ENCODE peak calls at places on chromosomes 7 and 10, in seven cellular contexts. V, P, M, U, O, A and Z are unnamed samples.

GRCh38 chr10:133242611-133243356 is 5.1 kb downstream of the VENTX start:
- DNase-seq in U (peak; percentile 56), V (no peak), O (no peak), M (no peak), P (no peak), A (no peak), Z (no peak)

GRCh38 chr10:35331894-35332640 is 4.2 kb upstream of the CCNY start:
- DNase-seq in U (peak; percentile 97), O (no peak), A (peak; percentile 69), P (no peak), V (no peak), M (peak; percentile 98), Z (no peak)

GRCh38 chr7:76292206-76292573 is 10.3 kb upstream of the HSPB1 start:
- DNase-seq in M (peak; percentile 71), O (no peak), A (peak; percentile 48), U (no peak), P (no peak), V (no peak), Z (no peak)

GRCh38 chr7:134741901-134742635 is 37.4 kb upstream of the CALD1 start:
- DNase-seq in V (no peak), M (peak; percentile 70), P (no peak), U (peak; percentile 82), O (peak; percentile 98), A (peak; percentile 76), Z (peak; percentile 69)

GRCh38 chr10:133457100-133457841 is 3.5 kb downstream of the SCART1 start:
- DNase-seq in O (no peak), M (no peak), P (no peak), V (no peak), U (no peak), A (no peak), Z (no peak)

GRCh38 chr10:13983035-13983434 is 347.7 kb downstream of the FRMD4A start:
- DNase-seq in V (no peak), M (no peak), P (no peak), U (no peak), A (no peak), O (no peak), Z (no peak)

GRCh38 chr7:41792099-41792498 is 89.2 kb upstream of the INHBA start:
- DNase-seq in P (no peak), A (no peak), U (peak; percentile 41), V (no peak), O (no peak), M (no peak), Z (no peak)

GRCh38 chr10:72274730-72275350 is 1.1 kb downstream of the DDIT4 start:
- DNase-seq in V (peak; percentile 89), U (peak; percentile 59), M (peak; percentile 66), O (peak; percentile 65), A (no peak), P (no peak), Z (peak; percentile 75)

GRCh38 chr7:44222074-44222473 is 21.3 kb downstream of the YKT6 start:
- DNase-seq in U (no peak), V (no peak), O (no peak), M (no peak), P (no peak), A (no peak), Z (no peak)

GRCh38 chr7:12757443-12757842 is 70.0 kb downstream of the ARL4A start:
- DNase-seq in A (peak; percentile 39), M (peak; percentile 60), V (no peak), P (no peak), O (no peak), U (peak; percentile 91), Z (no peak)

GRCh38 chr10:80196270-80196949 is 8.9 kb downstream of the ANXA11 start:
- DNase-seq in M (no peak), A (no peak), U (peak; percentile 61), P (no peak), O (no peak), V (no peak), Z (no peak)

GRCh38 chr7:9822458-9823290 is 1151.0 kb upstream of the PHF14 start:
- DNase-seq in P (no peak), A (no peak), O (no peak), U (no peak), V (no peak), M (no peak), Z (no peak)

GRCh38 chr7:43531700-43532099 is 51.2 kb upstream of the STK17A start:
- DNase-seq in U (no peak), O (no peak), V (peak; percentile 26), M (no peak), P (no peak), A (no peak), Z (no peak)

GRCh38 chr10:84587789-84588188 is 259.4 kb downstream of the CCSER2 start:
- DNase-seq in M (no peak), P (no peak), A (no peak), U (no peak), O (peak; percentile 37), V (peak; percentile 35), Z (peak; percentile 51)

GRCh38 chr7:98617960-98618418 is 904 bp downstream of the NPTX2 start:
- DNase-seq in U (no peak), V (no peak), M (no peak), A (no peak), O (no peak), P (no peak), Z (no peak)

GRCh38 chr10:59508956-59509355 is 146.6 kb upstream of the FAM13C start:
- DNase-seq in M (no peak), A (no peak), P (no peak), O (no peak), V (no peak), U (no peak), Z (no peak)

GRCh38 chr7:47498229-47499056 is 83.5 kb downstream of the TNS3 start:
- DNase-seq in O (no peak), M (no peak), V (no peak), U (no peak), A (peak; percentile 98), P (no peak), Z (no peak)

GRCh38 chr7:20831451-20831850 is 44.8 kb upstream of the SP8 start:
- DNase-seq in O (peak; percentile 57), M (no peak), V (no peak), A (no peak), P (no peak), U (no peak), Z (no peak)

GRCh38 chr7:127057918-127058317 is 194.8 kb downstream of the GRM8 start:
- DNase-seq in M (no peak), V (no peak), A (no peak), P (no peak), O (no peak), U (no peak), Z (no peak)

GRCh38 chr10:77508076-77508475 is 129.5 kb downstream of the KCNMA1 start:
- DNase-seq in V (no peak), U (no peak), P (no peak), M (no peak), A (no peak), O (no peak), Z (no peak)
- H4K8ac ChIP-seq in V (no peak overlapping the region), U (no peak overlapping the region), P (no peak overlapping the region), M (no peak overlapping the region), A (no peak overlapping the region), O (no peak overlapping the region), Z (no peak overlapping the region)

GRCh38 chr10:341081-341740 is 206.0 kb downstream of the ZMYND11 start:
- DNase-seq in P (no peak), A (no peak), U (no peak), M (no peak), O (no peak), V (no peak), Z (no peak)
- H4K8ac ChIP-seq in P (no peak overlapping the region), A (no peak overlapping the region), U (no peak overlapping the region), M (no peak overlapping the region), O (no peak overlapping the region), V (no peak overlapping the region), Z (no peak overlapping the region)

GRCh38 chr7:153002164-153002563 is 242.6 kb downstream of the ACTR3B start:
- DNase-seq in V (no peak), A (no peak), U (no peak), O (no peak), P (no peak), M (no peak), Z (no peak)
- H4K8ac ChIP-seq in V (no peak overlapping the region), A (no peak overlapping the region), U (no peak overlapping the region), O (no peak overlapping the region), P (no peak overlapping the region), M (no peak overlapping the region), Z (no peak overlapping the region)

GRCh38 chr7:37656913-37657530 is 26.5 kb upstream of the GPR141 start:
- DNase-seq in V (no peak), P (no peak), M (no peak), U (no peak), A (no peak), O (peak; percentile 47), Z (no peak)

GRCh38 chr7:37663693-37664092 is 19.9 kb upstream of the GPR141 start:
- DNase-seq in M (no peak), V (no peak), O (no peak), A (no peak), P (no peak), U (no peak), Z (no peak)

GRCh38 chr7:37660614-37661013 is 23.0 kb upstream of the GPR141 start:
- DNase-seq in A (peak; percentile 31), M (no peak), U (no peak), V (no peak), P (no peak), O (no peak), Z (no peak)

GRCh38 chr7:37659971-37660370 is 23.6 kb upstream of the GPR141 start:
- DNase-seq in A (no peak), P (no peak), M (no peak), V (no peak), O (no peak), U (no peak), Z (no peak)

GRCh38 chr7:37657798-37658197 is 25.8 kb upstream of the GPR141 start:
- DNase-seq in P (no peak), U (no peak), A (no peak), V (no peak), M (no peak), O (peak; percentile 6), Z (no peak)
- H4K8ac ChIP-seq in P (no peak overlapping the region), U (no peak overlapping the region), A (no peak overlapping the region), V (no peak overlapping the region), M (no peak overlapping the region), O (no peak overlapping the region), Z (no peak overlapping the region)

GRCh38 chr7:123199869-123200268 is at the start of gene SLC13A1:
- DNase-seq in V (no peak), O (no peak), M (no peak), P (no peak), U (no peak), A (no peak), Z (no peak)

GRCh38 chr7:123201901-123202300 is 2.1 kb upstream of the SLC13A1 start:
- DNase-seq in U (no peak), V (no peak), M (no peak), P (no peak), O (no peak), A (no peak), Z (no peak)

GRCh38 chr7:123198668-123199652 is 809 bp downstream of the SLC13A1 start:
- DNase-seq in P (no peak), O (no peak), M (no peak), V (no peak), U (no peak), A (no peak), Z (no peak)

GRCh38 chr7:123198111-123198510 is 1.7 kb downstream of the SLC13A1 start:
- DNase-seq in U (no peak), O (no peak), M (no peak), V (no peak), A (no peak), P (no peak), Z (no peak)
- H4K8ac ChIP-seq in U (no peak overlapping the region), O (no peak overlapping the region), M (no peak overlapping the region), V (no peak overlapping the region), A (no peak overlapping the region), P (no peak overlapping the region), Z (no peak overlapping the region)

GRCh38 chr7:122305475-122306319 is 1.1 kb upstream of the FEZF1 start:
- DNase-seq in O (peak; percentile 70), A (no peak), M (no peak), P (no peak), U (no peak), V (peak; percentile 81), Z (peak; percentile 55)
- H4K8ac ChIP-seq in O (no peak overlapping the region), A (no peak overlapping the region), M (no peak overlapping the region), P (no peak overlapping the region), U (no peak overlapping the region), V (peak overlapping the region; percentile 66), Z (no peak overlapping the region)